ENCODE peak calls at places on chromosomes 1 and 21, in eight cellular contexts. H is choroid plexus epithelial cell; R is astrocyte of the spinal cord; G is COLO829; L is cardiac fibroblast; P is activated CD8-positive, alpha-beta memory T cell treated with anti-CD3 and anti-CD28 coated beads, Interleukin-2, amount 50 U/mL, for 48 hours; X is fibroblast of the conjunctiva; N is naive B cell. W is an unnamed sample.

GRCh38 chr21:44395260-44395659 is 41.8 kb downstream of the TRPM2 start:
- DNase-seq in H (no peak), R (no peak), G (no peak), L (no peak), P (peak; percentile 25), X (no peak), N (no peak), W (no peak)

GRCh38 chr1:117087686-117088085 is 27.6 kb downstream of the TTF2 start:
- DNase-seq in H (no peak), R (no peak), G (no peak), L (no peak), P (no peak), X (no peak), N (no peak), W (no peak)

GRCh38 chr1:169894424-169895145 is 889 bp upstream of the SCYL3 start:
- DNase-seq in H (no peak), R (no peak), G (no peak), L (no peak), P (no peak), X (no peak), N (no peak), W (no peak)

GRCh38 chr21:28336299-28336698 is 656.4 kb downstream of the LTN1 start:
- DNase-seq in H (peak; percentile 88), R (peak; percentile 80), G (peak; percentile 48), L (peak; percentile 94), P (no peak), X (peak; percentile 86), N (no peak), W (peak; percentile 49)

GRCh38 chr1:101238041-101238515 is 1.3 kb downstream of the S1PR1 start:
- DNase-seq in H (no peak), R (no peak), G (no peak), L (no peak), P (peak; percentile 81), X (no peak), N (peak; percentile 63), W (peak; percentile 23)

GRCh38 chr1:36322786-36323635 is 434 bp downstream of the EVA1B start:
- DNase-seq in H (peak; percentile 64), R (peak; percentile 61), G (no peak), L (peak; percentile 76), P (peak; percentile 80), X (peak; percentile 49), N (peak; percentile 23), W (peak; percentile 80)

GRCh38 chr1:60895167-60896124 is 186.9 kb upstream of the NFIA start:
- DNase-seq in H (no peak), R (peak; percentile 20), G (no peak), L (peak; percentile 68), P (no peak), X (no peak), N (no peak), W (no peak)

GRCh38 chr1:177274687-177275211 is 104.0 kb downstream of the BRINP2 start:
- DNase-seq in H (peak; percentile 83), R (peak; percentile 85), G (no peak), L (peak; percentile 93), P (no peak), X (peak; percentile 79), N (no peak), W (peak; percentile 65)

GRCh38 chr21:27806261-27806660 is 839.4 kb upstream of the ADAMTS5 start:
- DNase-seq in H (no peak), R (no peak), G (no peak), L (no peak), P (no peak), X (no peak), N (no peak), W (no peak)

GRCh38 chr1:92051948-92052347 is 22.2 kb downstream of the EPHX4 start:
- DNase-seq in H (no peak), R (no peak), G (peak; percentile 8), L (no peak), P (no peak), X (no peak), N (no peak), W (no peak)

GRCh38 chr1:158188618-158189017 is 7.9 kb downstream of the CD1D start:
- DNase-seq in H (no peak), R (no peak), G (no peak), L (no peak), P (no peak), X (no peak), N (no peak), W (no peak)

GRCh38 chr1:3676581-3677410 is 24.5 kb downstream of the TP73 start:
- DNase-seq in H (no peak), R (no peak), G (no peak), L (no peak), P (no peak), X (no peak), N (no peak), W (no peak)